ENCODE peak calls at places on chromosomes 7 and 10, in eight cellular contexts. S is right cardiac atrium; Z is CD8-positive, alpha-beta memory T cell; E is pancreas; R is A549; H is SJSA1; L is left ventricle myocardium inferior; P is endothelial cell of umbilical vein. B is an unnamed sample.

GRCh38 chr7:112163021-112163310 is 43.2 kb downstream of the DOCK4 start:
- DNase-seq in S (no peak), Z (no peak), E (no peak), R (no peak), H (no peak), L (no peak), P (peak; percentile 74), B (no peak)

GRCh38 chr10:3077506-3077905 is 10.2 kb downstream of the PFKP start:
- DNase-seq in S (no peak), Z (no peak), E (no peak), R (no peak), H (no peak), L (no peak), P (no peak), B (no peak)

GRCh38 chr10:118853916-118854315 is 99.1 kb upstream of the CACUL1 start:
- DNase-seq in S (no peak), Z (no peak), E (no peak), R (no peak), H (no peak), L (no peak), P (no peak), B (no peak)

GRCh38 chr7:46881507-46882127 is 700.3 kb downstream of the TNS3 start:
- DNase-seq in S (no peak), Z (no peak), E (no peak), R (peak; percentile 17), H (no peak), L (no peak), P (peak; percentile 29), B (no peak)

GRCh38 chr7:25770235-25770634 is 381.8 kb upstream of the NFE2L3 start:
- DNase-seq in S (no peak), Z (no peak), E (no peak), R (no peak), H (no peak), L (no peak), P (no peak), B (no peak)

GRCh38 chr10:101441539-101442455 is 87.8 kb downstream of the BTRC start:
- DNase-seq in S (peak; percentile 40), Z (no peak), E (no peak), R (peak; percentile 83), H (peak; percentile 50), L (no peak), P (peak; percentile 70), B (no peak)

GRCh38 chr10:18437486-18437885 is 213.9 kb downstream of the NSUN6 start:
- DNase-seq in S (no peak), Z (no peak), E (no peak), R (no peak), H (no peak), L (no peak), P (no peak), B (no peak)

GRCh38 chr7:133645870-133646492 is 393.1 kb downstream of the EXOC4 start:
- DNase-seq in S (no peak), Z (no peak), E (no peak), R (no peak), H (no peak), L (no peak), P (no peak), B (no peak)

GRCh38 chr10:128337860-128338378 is 211.7 kb upstream of the MKI67 start:
- DNase-seq in S (peak; percentile 79), Z (no peak), E (no peak), R (no peak), H (no peak), L (peak; percentile 60), P (no peak), B (no peak)

GRCh38 chr7:100612730-100613446 is 548 bp downstream of the MOSPD3 start:
- DNase-seq in S (no peak), Z (no peak), E (peak; percentile 46), R (no peak), H (no peak), L (no peak), P (no peak), B (peak; percentile 56)

GRCh38 chr10:30819306-30820190 is 190.0 kb upstream of the LYZL2 start:
- DNase-seq in S (no peak), Z (no peak), E (no peak), R (no peak), H (peak; percentile 13), L (no peak), P (no peak), B (no peak)

GRCh38 chr10:125216897-125217296 is 56.5 kb upstream of the CTBP2 start:
- DNase-seq in S (no peak), Z (no peak), E (no peak), R (no peak), H (no peak), L (no peak), P (no peak), B (no peak)

GRCh38 chr10:31515819-31516402 is 196.9 kb downstream of the ZEB1 start:
- DNase-seq in S (no peak), Z (no peak), E (no peak), R (no peak), H (no peak), L (no peak), P (no peak), B (no peak)

GRCh38 chr10:13317474-13317873 is 17.6 kb upstream of the PHYH start:
- DNase-seq in S (peak; percentile 65), Z (no peak), E (no peak), R (no peak), H (no peak), L (no peak), P (peak; percentile 59), B (no peak)

GRCh38 chr10:12628964-12629766 is 279.8 kb downstream of the CAMK1D start:
- DNase-seq in S (no peak), Z (no peak), E (peak; percentile 38), R (peak; percentile 38), H (no peak), L (no peak), P (no peak), B (no peak)

GRCh38 chr10:17838080-17838634 is 29.0 kb downstream of the MRC1 start:
- DNase-seq in S (no peak), Z (no peak), E (no peak), R (no peak), H (no peak), L (no peak), P (no peak), B (no peak)

GRCh38 chr7:107627002-107627401 is 33.6 kb upstream of the SLC26A4 start:
- DNase-seq in S (no peak), Z (no peak), E (no peak), R (no peak), H (no peak), L (no peak), P (no peak), B (no peak)

GRCh38 chr10:70622981-70623844 is 20.7 kb upstream of the PRF1 start:
- DNase-seq in S (peak; percentile 38), Z (no peak), E (no peak), R (no peak), H (no peak), L (no peak), P (no peak), B (no peak)

GRCh38 chr7:135510603-135511183 is 791 bp upstream of the CNOT4 start:
- DNase-seq in S (no peak), Z (no peak), E (no peak), R (peak; percentile 57), H (peak; percentile 28), L (no peak), P (peak; percentile 45), B (no peak)

GRCh38 chr7:149823191-149823630 is 15.0 kb upstream of the ZNF862 start:
- DNase-seq in S (no peak), Z (no peak), E (no peak), R (no peak), H (no peak), L (peak; percentile 5), P (no peak), B (no peak)
- H3K4me1 ChIP-seq in S (no peaks in the 10 kb centered on the region), Z (no peaks in the 10 kb centered on the region), E (no peaks in the 10 kb centered on the region), R (no peaks in the 10 kb centered on the region), H (no peaks in the 10 kb centered on the region), L (no peaks in the 10 kb centered on the region), P (no peaks in the 10 kb centered on the region), B (no peaks in the 10 kb centered on the region)

DNA sequence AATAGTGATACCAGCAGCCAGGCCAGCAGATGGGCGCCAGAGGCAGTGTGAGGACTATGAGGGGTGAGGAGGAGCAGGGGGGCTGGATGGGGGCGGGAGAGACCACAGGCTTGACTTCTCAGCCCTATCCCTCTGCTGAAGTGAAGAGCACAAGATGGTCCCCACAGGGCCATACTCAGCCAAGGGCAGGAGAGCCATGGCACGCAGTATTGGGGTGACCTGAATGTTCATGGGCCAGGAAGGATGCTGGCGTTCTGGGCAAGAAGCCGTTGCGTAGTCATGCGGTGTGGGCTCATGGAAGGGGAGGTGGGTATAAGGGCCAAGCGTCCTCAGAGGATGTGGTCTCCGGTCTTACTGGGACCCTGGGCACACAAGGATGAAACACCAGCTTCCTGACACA is 146.3 kb downstream of the PRKAG2 start:
- DNase-seq in S (no peak), Z (no peak), E (no peak), R (no peak), H (no peak), L (no peak), P (no peak), B (no peak)
- H3K4me1 ChIP-seq in S (peaks cover 7% of the 10 kb centered on the region), Z (no peaks in the 10 kb centered on the region), E (no peaks in the 10 kb centered on the region), R (peaks cover 37% of the 10 kb centered on the region), H (peaks cover 37% of the 10 kb centered on the region), L (peaks cover 90% of the 10 kb centered on the region), P (peaks cover 15% of the 10 kb centered on the region), B (peaks cover 7% of the 10 kb centered on the region)

GRCh38 chr10:112960151-112960681 is 10.2 kb downstream of the TCF7L2 start:
- DNase-seq in S (no peak), Z (no peak), E (no peak), R (no peak), H (peak; percentile 78), L (no peak), P (no peak), B (no peak)
- H3K4me1 ChIP-seq in S (peaks cover 13% of the 10 kb centered on the region), Z (no peaks in the 10 kb centered on the region), E (no peaks in the 10 kb centered on the region), R (peaks cover 92% of the 10 kb centered on the region), H (peaks cover 89% of the 10 kb centered on the region), L (peaks cover 77% of the 10 kb centered on the region), P (peaks cover 45% of the 10 kb centered on the region), B (peaks cover 7% of the 10 kb centered on the region)

GRCh38 chr10:79253704-79254103 is 93.6 kb upstream of the PPIF start:
- DNase-seq in S (no peak), Z (no peak), E (no peak), R (no peak), H (no peak), L (no peak), P (no peak), B (no peak)

GRCh38 chr10:79254333-79255006 is 92.8 kb upstream of the PPIF start:
- DNase-seq in S (no peak), Z (no peak), E (no peak), R (no peak), H (no peak), L (no peak), P (no peak), B (no peak)

GRCh38 chr10:79250259-79250658 is 97.0 kb upstream of the PPIF start:
- DNase-seq in S (peak; percentile 84), Z (no peak), E (peak; percentile 66), R (no peak), H (no peak), L (peak; percentile 62), P (no peak), B (peak; percentile 91)

GRCh38 chr10:79255007-79255507 is 92.2 kb upstream of the PPIF start:
- DNase-seq in S (no peak), Z (no peak), E (no peak), R (no peak), H (no peak), L (no peak), P (no peak), B (peak; percentile 42)

GRCh38 chr10:79252450-79252849 is 94.8 kb upstream of the PPIF start:
- DNase-seq in S (no peak), Z (no peak), E (no peak), R (no peak), H (no peak), L (no peak), P (no peak), B (no peak)
- H3K4me1 ChIP-seq in S (peaks cover 33% of the 10 kb centered on the region), Z (peaks cover 29% of the 10 kb centered on the region), E (no peaks in the 10 kb centered on the region), R (peaks cover under 1% of the 10 kb centered on the region), H (no peaks in the 10 kb centered on the region), L (peaks cover 98% of the 10 kb centered on the region), P (no peaks in the 10 kb centered on the region), B (no peaks in the 10 kb centered on the region)

B was measured in Peyer's patch.